ENCODE peak calls at places on chromosomes 13 and 19, in five cellular contexts. K, C, G, J and X are unnamed samples.
A peak's percentile ranks its signal among the peaks of the same experiment; 100 is the strongest.

GRCh38 chr19:50669319-50670101 is 20.3 kb downstream of the C19orf81 start:
- DNase-seq in K (no peak), C (peak; percentile 23), G (no peak), J (no peak), X (peak; percentile 69)

GRCh38 chr19:45640849-45641273 is 1.7 kb upstream of the EML2 start:
- DNase-seq in K (no peak), C (no peak), G (no peak), J (no peak), X (no peak)

GRCh38 chr13:33125821-33126570 is 109.8 kb downstream of the KL start:
- DNase-seq in K (no peak), C (peak; percentile 62), G (peak; percentile 27), J (no peak), X (peak; percentile 87)

GRCh38 chr19:16342002-16342715 is 17.5 kb downstream of the KLF2 start:
- DNase-seq in K (no peak), C (no peak), G (no peak), J (no peak), X (no peak)

GRCh38 chr13:42548731-42549554 is 25.0 kb upstream of the TNFSF11 start:
- DNase-seq in K (no peak), C (no peak), G (no peak), J (no peak), X (no peak)

GRCh38 chr13:43003010-43003409 is 11.0 kb upstream of the EPSTI1 start:
- DNase-seq in K (no peak), C (no peak), G (no peak), J (no peak), X (no peak)

GRCh38 chr13:73440296-73440895 is 381.6 kb downstream of the KLF5 start:
- DNase-seq in K (no peak), C (peak; percentile 25), G (no peak), J (no peak), X (no peak)

GRCh38 chr19:34217952-34218817 is 36.2 kb upstream of the GARRE1 start:
- DNase-seq in K (peak; percentile 96), C (peak; percentile 96), G (no peak), J (peak; percentile 65), X (peak; percentile 59)